ENCODE peak calls at places on chromosomes 3 and 15, in nine cellular contexts. R, L, A, N, X, O, V, H and T are unnamed samples.
A peak's percentile ranks its signal among the peaks of the same experiment; 100 is the strongest.

GRCh38 chr3:50616003-50616769 is 765 bp upstream of the MAPKAPK3 start:
- DNase-seq in R (peak; percentile 89), L (peak; percentile 79), A (peak; percentile 89), N (peak; percentile 83), X (peak; percentile 85), O (peak; percentile 80), V (peak; percentile 80), H (peak; percentile 82), T (peak; percentile 70)

GRCh38 chr3:173789530-173789929 is 392.0 kb downstream of the NLGN1 start:
- DNase-seq in R (no peak), L (peak; percentile 2), A (no peak), N (no peak), X (no peak), O (no peak), V (no peak), H (peak; percentile 29), T (no peak)

GRCh38 chr3:35598804-35599203 is 40.5 kb upstream of the ARPP21 start:
- DNase-seq in R (no peak), L (no peak), A (no peak), N (no peak), X (no peak), O (no peak), V (no peak), H (no peak), T (no peak)

GRCh38 chr3:193879099-193879863 is 256.7 kb upstream of the HES1 start:
- DNase-seq in R (no peak), L (no peak), A (peak; percentile 58), N (no peak), X (no peak), O (no peak), V (no peak), H (no peak), T (no peak)

GRCh38 chr3:184733181-184733580 is 21.3 kb upstream of the MAGEF1 start:
- DNase-seq in R (no peak), L (no peak), A (no peak), N (no peak), X (no peak), O (no peak), V (no peak), H (no peak), T (no peak)

GRCh38 chr15:22949074-22949547 is 31.1 kb downstream of the CYFIP1 start:
- DNase-seq in R (no peak), L (peak; percentile 24), A (no peak), N (no peak), X (no peak), O (peak; percentile 38), V (peak; percentile 73), H (peak; percentile 59), T (peak; percentile 32)

GRCh38 chr3:9291991-9292390 is 42.5 kb upstream of the SRGAP3 start:
- DNase-seq in R (no peak), L (no peak), A (no peak), N (no peak), X (no peak), O (no peak), V (no peak), H (no peak), T (no peak)

GRCh38 chr15:53808058-53808703 is 48.7 kb upstream of the WDR72 start:
- DNase-seq in R (no peak), L (no peak), A (no peak), N (no peak), X (no peak), O (no peak), V (peak; percentile 7), H (peak; percentile 3), T (no peak)

GRCh38 chr3:186964071-186964470 is 33.7 kb downstream of the ST6GAL1 start:
- DNase-seq in R (no peak), L (no peak), A (no peak), N (no peak), X (no peak), O (no peak), V (no peak), H (no peak), T (no peak)

GRCh38 chr3:186964629-186965028 is 34.3 kb downstream of the ST6GAL1 start:
- DNase-seq in R (no peak), L (no peak), A (no peak), N (no peak), X (no peak), O (no peak), V (no peak), H (no peak), T (no peak)

GRCh38 chr3:186963636-186964035 is 33.3 kb downstream of the ST6GAL1 start:
- DNase-seq in R (no peak), L (no peak), A (no peak), N (no peak), X (no peak), O (no peak), V (no peak), H (no peak), T (no peak)

GRCh38 chr3:186966406-186966805 is 36.1 kb downstream of the ST6GAL1 start:
- DNase-seq in R (no peak), L (no peak), A (no peak), N (no peak), X (no peak), O (no peak), V (no peak), H (no peak), T (no peak)

GRCh38 chr3:186965141-186965879 is 35.0 kb downstream of the ST6GAL1 start:
- DNase-seq in R (no peak), L (peak; percentile 24), A (no peak), N (no peak), X (no peak), O (no peak), V (no peak), H (peak; percentile 18), T (no peak)
- H3K27ac ChIP-seq in R (no peak overlapping the region), L (no peak overlapping the region), A (peak overlapping the region; percentile 8), N (no peak overlapping the region), X (no peak overlapping the region), O (peak overlapping the region; percentile 89), V (no peak overlapping the region), H (no peak overlapping the region), T (peak overlapping the region; percentile 64)

DNA sequence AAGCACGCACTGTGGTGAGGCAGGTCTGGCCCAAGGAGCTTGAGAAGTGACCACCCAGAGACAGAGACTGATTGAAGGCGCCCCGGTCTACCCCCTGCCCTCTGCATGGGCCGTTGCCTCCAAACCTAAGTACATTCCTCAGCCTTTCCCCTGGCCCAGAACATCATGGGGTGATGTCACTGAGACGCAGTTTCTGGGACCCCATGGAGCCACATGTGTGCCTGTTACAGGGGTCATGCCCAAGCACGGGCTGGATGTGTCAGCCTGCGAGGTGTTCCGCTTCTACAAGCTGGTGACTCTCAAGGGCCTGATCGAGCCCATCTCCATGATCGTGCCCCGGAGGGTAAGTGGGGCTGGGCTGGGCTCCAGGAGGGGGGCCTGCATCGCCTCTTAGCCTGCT is 102.2 kb downstream of the ANP32A start:
- DNase-seq in R (no peak), L (no peak), A (no peak), N (no peak), X (no peak), O (no peak), V (no peak), H (no peak), T (no peak)
- H3K27ac ChIP-seq in R (no peak overlapping the region), L (no peak overlapping the region), A (no peak overlapping the region), N (no peak overlapping the region), X (no peak overlapping the region), O (no peak overlapping the region), V (no peak overlapping the region), H (no peak overlapping the region), T (no peak overlapping the region)

GRCh38 chr3:64344721-64345207 is 119.5 kb upstream of the PRICKLE2 start:
- DNase-seq in R (no peak), L (peak; percentile 85), A (no peak), N (peak; percentile 39), X (no peak), O (no peak), V (no peak), H (peak; percentile 68), T (no peak)

GRCh38 chr3:64343692-64344440 is 118.6 kb upstream of the PRICKLE2 start:
- DNase-seq in R (no peak), L (peak; percentile 75), A (no peak), N (no peak), X (no peak), O (no peak), V (no peak), H (no peak), T (no peak)

GRCh38 chr3:64345351-64345750 is 120.1 kb upstream of the PRICKLE2 start:
- DNase-seq in R (no peak), L (peak; percentile 89), A (no peak), N (peak; percentile 13), X (peak; percentile 38), O (no peak), V (no peak), H (peak; percentile 96), T (no peak)

GRCh38 chr3:64341355-64341754 is 116.1 kb upstream of the PRICKLE2 start:
- DNase-seq in R (no peak), L (peak; percentile 56), A (no peak), N (no peak), X (no peak), O (no peak), V (no peak), H (no peak), T (no peak)

DNA sequence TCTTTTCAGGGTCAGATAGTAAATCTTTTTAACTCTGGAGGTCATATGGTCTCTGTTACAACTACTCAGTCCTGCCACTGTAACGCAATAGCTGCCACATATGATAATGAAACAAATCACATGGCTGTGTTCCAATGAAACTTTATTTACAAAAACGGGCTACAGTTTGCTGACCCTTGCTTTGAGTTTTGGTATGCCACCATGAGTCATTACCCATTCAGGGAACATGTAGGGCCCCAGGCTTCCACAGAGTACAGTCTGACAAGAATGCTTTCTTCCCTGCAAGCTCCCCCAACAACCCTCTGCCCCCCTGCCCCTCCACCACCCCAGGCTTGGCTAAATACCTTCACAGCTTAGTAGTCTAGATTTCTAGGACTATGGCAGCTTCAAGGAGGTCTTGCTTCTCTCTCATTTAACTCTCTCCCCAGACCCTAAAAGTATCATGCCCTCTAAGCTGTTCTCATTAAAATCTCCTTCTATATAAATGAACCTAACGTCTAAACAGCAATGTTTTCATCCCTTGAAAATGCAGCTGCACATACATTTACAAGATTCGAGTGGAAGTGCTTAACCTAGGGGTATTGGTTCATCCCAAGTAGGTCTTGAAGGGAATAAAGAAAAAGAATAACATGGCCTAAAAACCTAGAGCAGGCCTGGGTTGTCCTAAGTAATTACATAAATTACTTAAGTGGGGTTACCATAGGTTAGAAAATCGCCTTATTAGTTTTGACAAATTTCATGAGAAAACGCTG is 117.8 kb upstream of the PRICKLE2 start:
- DNase-seq in R (no peak), L (peak; percentile 92), A (no peak), N (peak; percentile 42), X (peak; percentile 12), O (no peak), V (no peak), H (peak; percentile 97), T (no peak)
- H3K27ac ChIP-seq in R (no peak overlapping the region), L (peak overlapping the region; percentile 72), A (no peak overlapping the region), N (peak overlapping the region; percentile 73), X (no peak overlapping the region), O (no peak overlapping the region), V (no peak overlapping the region), H (peak overlapping the region; percentile 73), T (no peak overlapping the region)

GRCh38 chr3:37992271-37993066 is 1.9 kb downstream of the VILL start:
- DNase-seq in R (no peak), L (no peak), A (peak; percentile 61), N (no peak), X (no peak), O (no peak), V (no peak), H (no peak), T (no peak)

GRCh38 chr3:37993811-37994638 is 3.4 kb downstream of the VILL start:
- DNase-seq in R (peak; percentile 91), L (peak; percentile 75), A (peak; percentile 95), N (no peak), X (peak; percentile 83), O (peak; percentile 64), V (peak; percentile 91), H (peak; percentile 79), T (peak; percentile 24)

GRCh38 chr3:37994639-37994972 is 4.0 kb downstream of the VILL start:
- DNase-seq in R (no peak), L (no peak), A (no peak), N (no peak), X (peak; percentile 6), O (no peak), V (no peak), H (no peak), T (no peak)

GRCh38 chr3:37991823-37992222 is 1.2 kb downstream of the VILL start:
- DNase-seq in R (no peak), L (no peak), A (peak; percentile 57), N (no peak), X (no peak), O (no peak), V (no peak), H (no peak), T (no peak)

GRCh38 chr3:37993067-37993809 is 2.7 kb downstream of the VILL start:
- DNase-seq in R (no peak), L (no peak), A (no peak), N (no peak), X (no peak), O (no peak), V (no peak), H (no peak), T (no peak)
- H3K27ac ChIP-seq in R (peak overlapping the region; percentile 86), L (no peak overlapping the region), A (peak overlapping the region; percentile 87), N (no peak overlapping the region), X (no peak overlapping the region), O (peak overlapping the region; percentile 88), V (peak overlapping the region; percentile 93), H (no peak overlapping the region), T (no peak overlapping the region)